ENCODE peak calls at places on chromosomes 7 and 10, in four cellular contexts. One of them, this sample, is unnamed.

GRCh38 chr10:79266543-79267312 is 80.5 kb upstream of the PPIF start:
- DNase-seq in CD4-positive, alpha-beta T cell: no peak
- DNase-seq in lung: peak
- DNase-seq in thoracic aorta: peak
- DNase-seq in this sample: peak

GRCh38 chr7:124022551-124022950 is 10.3 kb downstream of the TMEM229A start:
- DNase-seq in thoracic aorta: no peak
- DNase-seq in CD4-positive, alpha-beta T cell: no peak
- DNase-seq in lung: no peak
- DNase-seq in this sample: no peak

GRCh38 chr7:116218051-116218645 is 7.8 kb downstream of the TES start:
- DNase-seq in CD4-positive, alpha-beta T cell: no peak
- DNase-seq in thoracic aorta: no peak
- DNase-seq in lung: no peak
- DNase-seq in this sample: no peak

GRCh38 chr10:36452851-36453250 is 672.5 kb upstream of the ANKRD30A start:
- DNase-seq in lung: no peak
- DNase-seq in thoracic aorta: no peak
- DNase-seq in CD4-positive, alpha-beta T cell: no peak
- DNase-seq in this sample: no peak

GRCh38 chr10:128150045-128150493 is 23.8 kb upstream of the MKI67 start:
- DNase-seq in CD4-positive, alpha-beta T cell: peak
- DNase-seq in lung: peak
- DNase-seq in thoracic aorta: no peak
- DNase-seq in this sample: no peak

GRCh38 chr7:8481752-8482446 is 48.5 kb downstream of the NXPH1 start:
- DNase-seq in thoracic aorta: no peak
- DNase-seq in CD4-positive, alpha-beta T cell: no peak
- DNase-seq in lung: no peak
- DNase-seq in this sample: peak

GRCh38 chr10:17234541-17234940 is 6.5 kb downstream of the VIM start:
- DNase-seq in thoracic aorta: no peak
- DNase-seq in lung: no peak
- DNase-seq in CD4-positive, alpha-beta T cell: no peak
- DNase-seq in this sample: no peak

GRCh38 chr7:116990056-116990455 is 36.8 kb downstream of the ST7 start:
- DNase-seq in CD4-positive, alpha-beta T cell: no peak
- DNase-seq in thoracic aorta: no peak
- DNase-seq in lung: no peak
- DNase-seq in this sample: no peak

GRCh38 chr10:85650791-85651506 is 715.6 kb downstream of the GRID1 start:
- DNase-seq in lung: no peak
- DNase-seq in thoracic aorta: no peak
- DNase-seq in CD4-positive, alpha-beta T cell: no peak
- DNase-seq in this sample: no peak

GRCh38 chr10:43258032-43258921 is 8.6 kb downstream of the RASGEF1A start:
- DNase-seq in CD4-positive, alpha-beta T cell: no peak
- DNase-seq in lung: no peak
- DNase-seq in thoracic aorta: no peak
- DNase-seq in this sample: no peak

GRCh38 chr7:24660541-24660940 is 87.3 kb downstream of the PALS2 start:
- DNase-seq in lung: no peak
- DNase-seq in thoracic aorta: no peak
- DNase-seq in CD4-positive, alpha-beta T cell: no peak
- DNase-seq in this sample: no peak

GRCh38 chr7:100444311-100445278 is 8.3 kb upstream of the PPP1R35 start:
- DNase-seq in lung: no peak
- DNase-seq in CD4-positive, alpha-beta T cell: no peak
- DNase-seq in thoracic aorta: no peak
- DNase-seq in this sample: no peak

GRCh38 chr10:60819271-60819670 is 41.0 kb downstream of the CDK1 start:
- DNase-seq in thoracic aorta: no peak
- DNase-seq in CD4-positive, alpha-beta T cell: no peak
- DNase-seq in lung: no peak
- DNase-seq in this sample: no peak

GRCh38 chr10:132140167-132140925 is 46.4 kb upstream of the DPYSL4 start:
- DNase-seq in lung: no peak
- DNase-seq in CD4-positive, alpha-beta T cell: no peak
- DNase-seq in thoracic aorta: no peak
- DNase-seq in this sample: no peak

GRCh38 chr7:80517177-80517804 is 5.4 kb upstream of the GNAT3 start:
- DNase-seq in thoracic aorta: no peak
- DNase-seq in lung: no peak
- DNase-seq in CD4-positive, alpha-beta T cell: no peak
- DNase-seq in this sample: no peak

GRCh38 chr7:34153680-34154270 is 248.4 kb downstream of the BMPER start:
- DNase-seq in thoracic aorta: no peak
- DNase-seq in lung: no peak
- DNase-seq in CD4-positive, alpha-beta T cell: no peak
- DNase-seq in this sample: no peak

GRCh38 chr7:129913428-129913827 is 39.3 kb downstream of the UBE2H start:
- DNase-seq in thoracic aorta: no peak
- DNase-seq in CD4-positive, alpha-beta T cell: no peak
- DNase-seq in lung: no peak
- DNase-seq in this sample: no peak

GRCh38 chr7:127927339-127927679 is 103.9 kb downstream of the LRRC4 start:
- DNase-seq in thoracic aorta: no peak
- DNase-seq in CD4-positive, alpha-beta T cell: no peak
- DNase-seq in lung: no peak
- DNase-seq in this sample: no peak

GRCh38 chr7:66145404-66145843 is 30.8 kb downstream of the CRCP start:
- DNase-seq in lung: peak
- DNase-seq in thoracic aorta: no peak
- DNase-seq in CD4-positive, alpha-beta T cell: no peak
- DNase-seq in this sample: peak

GRCh38 chr10:86393858-86394472 is 27.4 kb upstream of the GRID1 start:
- DNase-seq in lung: no peak
- DNase-seq in CD4-positive, alpha-beta T cell: no peak
- DNase-seq in thoracic aorta: no peak
- DNase-seq in this sample: no peak

GRCh38 chr7:25565949-25566348 is 337.7 kb upstream of the NPVF start:
- DNase-seq in CD4-positive, alpha-beta T cell: peak
- DNase-seq in thoracic aorta: no peak
- DNase-seq in lung: peak
- DNase-seq in this sample: peak

GRCh38 chr7:39714447-39715091 is 91.2 kb downstream of the RALA start:
- DNase-seq in thoracic aorta: no peak
- DNase-seq in CD4-positive, alpha-beta T cell: no peak
- DNase-seq in lung: no peak
- DNase-seq in this sample: no peak

GRCh38 chr10:30387646-30388243 is 38.7 kb upstream of the MTPAP start:
- DNase-seq in lung: no peak
- DNase-seq in thoracic aorta: no peak
- DNase-seq in CD4-positive, alpha-beta T cell: no peak
- DNase-seq in this sample: no peak

DNA sequence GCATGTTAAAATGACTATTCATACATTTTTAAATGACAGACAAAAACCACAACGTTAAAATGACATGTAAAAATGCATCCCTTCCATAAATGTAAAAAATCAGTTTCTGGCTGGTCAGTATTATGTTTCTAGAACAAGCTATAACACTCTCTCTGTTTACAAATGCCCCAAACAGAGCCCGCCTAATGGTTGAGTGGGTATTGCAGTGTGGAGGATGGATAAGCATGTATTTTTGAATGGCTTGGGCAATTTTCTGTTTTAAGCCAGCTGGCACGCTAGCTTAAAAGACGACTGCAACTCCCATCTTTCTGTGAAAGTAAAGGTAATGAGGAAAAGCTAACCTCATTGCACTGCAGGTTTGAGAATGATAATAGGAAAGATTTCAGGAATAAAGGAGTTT is 430.7 kb downstream of the PARD3 start:
- DNase-seq in CD4-positive, alpha-beta T cell: no peak
- DNase-seq in thoracic aorta: no peak
- DNase-seq in lung: no peak
- DNase-seq in this sample: no peak
- H3K27ac ChIP-seq in CD4-positive, alpha-beta T cell: no peak
- H3K27ac ChIP-seq in thoracic aorta: no peak
- H3K27ac ChIP-seq in lung: no peak
- H3K27ac ChIP-seq in this sample: no peak

DNA sequence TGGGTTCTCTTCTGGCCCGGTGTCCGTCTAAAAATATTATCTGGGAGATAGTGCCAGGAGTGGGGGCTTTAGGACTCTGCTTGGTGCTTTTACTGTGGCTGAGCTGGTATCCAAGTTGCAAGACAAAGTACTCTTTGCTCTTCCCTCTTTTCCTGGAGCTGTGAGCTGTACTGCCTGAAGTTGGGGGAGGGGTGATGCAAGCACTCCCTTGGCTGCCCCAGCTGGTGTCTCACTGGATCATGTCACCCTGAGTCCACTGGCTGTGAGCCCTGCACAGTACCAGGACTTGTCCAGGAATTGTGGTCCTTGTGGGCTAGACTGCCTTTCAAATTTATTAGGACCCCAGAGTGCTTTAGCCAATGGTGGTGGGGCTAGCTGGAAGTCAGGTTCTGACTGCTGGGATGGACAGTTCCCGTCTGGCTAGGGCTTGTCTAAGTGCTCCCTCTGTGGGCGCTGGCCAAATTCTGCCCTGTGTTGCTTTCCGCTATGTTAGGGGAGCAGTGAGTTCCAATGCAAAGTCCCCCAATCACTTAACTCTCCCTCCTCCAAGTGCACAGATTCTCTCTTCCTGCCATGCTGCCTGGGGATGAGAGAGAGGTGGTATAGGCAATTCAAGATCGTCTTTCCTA is 13.1 kb downstream of the CC2D2B start:
- DNase-seq in thoracic aorta: no peak
- DNase-seq in CD4-positive, alpha-beta T cell: no peak
- DNase-seq in lung: no peak
- DNase-seq in this sample: no peak
- H3K27ac ChIP-seq in thoracic aorta: no peak
- H3K27ac ChIP-seq in CD4-positive, alpha-beta T cell: no peak
- H3K27ac ChIP-seq in lung: no peak
- H3K27ac ChIP-seq in this sample: no peak

GRCh38 chr10:124614003-124614659 is 130.0 kb downstream of the FAM53B start:
- DNase-seq in lung: no peak
- DNase-seq in CD4-positive, alpha-beta T cell: no peak
- DNase-seq in thoracic aorta: no peak
- DNase-seq in this sample: no peak
- H3K27ac ChIP-seq in lung: no peak
- H3K27ac ChIP-seq in CD4-positive, alpha-beta T cell: no peak
- H3K27ac ChIP-seq in thoracic aorta: no peak
- H3K27ac ChIP-seq in this sample: no peak

DNA sequence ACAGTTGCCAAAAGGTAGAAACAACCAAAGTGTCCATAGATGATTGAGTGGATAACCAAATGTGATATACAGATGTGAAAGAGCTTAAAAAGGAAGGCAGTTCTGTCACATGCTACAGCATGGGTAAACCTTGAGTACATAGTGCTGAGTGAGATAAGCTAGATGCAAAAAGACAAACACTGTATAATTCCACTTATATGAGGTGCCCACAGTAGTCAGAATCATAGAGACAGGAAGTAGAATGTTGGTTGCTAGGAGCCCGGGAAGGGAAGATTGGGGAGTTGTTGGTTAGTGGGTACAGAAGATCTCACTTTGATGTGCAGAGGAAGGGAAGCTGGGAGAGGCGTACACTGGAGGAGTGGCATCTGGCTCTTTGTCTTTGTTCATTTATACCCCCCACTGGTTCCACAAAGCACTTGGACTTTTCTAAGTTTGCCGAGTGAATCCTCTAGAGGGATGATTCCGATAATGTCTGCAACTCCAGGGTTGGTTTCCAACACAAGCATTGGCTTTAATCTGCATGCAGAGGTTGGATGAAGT is 39.4 kb downstream of the TSPAN14 start:
- DNase-seq in CD4-positive, alpha-beta T cell: no peak
- DNase-seq in thoracic aorta: no peak
- DNase-seq in lung: no peak
- DNase-seq in this sample: no peak
- H3K27ac ChIP-seq in CD4-positive, alpha-beta T cell: peak
- H3K27ac ChIP-seq in thoracic aorta: no peak
- H3K27ac ChIP-seq in lung: no peak
- H3K27ac ChIP-seq in this sample: peak